ENCODE peak calls at places on chromosomes 1 and 21, in eight cellular contexts. W is lower leg skin, X is IMR-90, C is suprapubic skin, S is Peyer's patch, U is breast epithelium, Q is uterus, Y is heart left ventricle. H is an unnamed sample.

GRCh38 chr1:84164156-84164555 is 20.1 kb downstream of the PRKACB start:
- DNase-seq in W (no peak), C (no peak), Q (no peak), X (no peak), S (no peak), U (no peak), Y (no peak), H (no peak)

GRCh38 chr1:3903141-3904005 is 3.3 kb upstream of the C1orf174 start:
- DNase-seq in X (no peak), S (peak; percentile 73), W (no peak), Y (no peak), Q (no peak), C (peak; percentile 58), U (no peak), H (no peak)

GRCh38 chr1:229376521-229376920 is 33.7 kb upstream of the CCSAP start:
- DNase-seq in U (no peak), Q (no peak), W (peak; percentile 49), S (no peak), C (no peak), X (no peak), Y (no peak), H (no peak)

GRCh38 chr1:234975941-234976871 is 152.4 kb downstream of the TOMM20 start:
- DNase-seq in C (peak; percentile 77), Q (no peak), S (no peak), Y (no peak), W (peak; percentile 88), U (no peak), X (no peak), H (no peak)

GRCh38 chr1:4664095-4664494 is 9.7 kb downstream of the AJAP1 start:
- DNase-seq in S (no peak), W (no peak), U (no peak), Q (no peak), X (no peak), C (no peak), Y (no peak), H (no peak)

GRCh38 chr21:31253684-31254083 is 90.4 kb downstream of the TIAM1 start:
- DNase-seq in C (no peak), X (no peak), Y (no peak), S (no peak), Q (no peak), U (no peak), W (no peak), H (no peak)

GRCh38 chr1:12052008-12052573 is 11.0 kb upstream of the TNFRSF8 start:
- DNase-seq in Q (peak; percentile 84), X (peak; percentile 83), C (no peak), Y (peak; percentile 66), W (no peak), U (no peak), S (no peak), H (no peak)

GRCh38 chr1:2194319-2194897 is at the start of gene FAAP20:
- DNase-seq in Y (peak; percentile 79), U (no peak), Q (no peak), C (no peak), W (peak; percentile 93), S (peak; percentile 94), X (peak; percentile 54), H (no peak)

GRCh38 chr21:45088729-45089128 is 14.3 kb downstream of the ADARB1 start:
- DNase-seq in X (no peak), S (no peak), C (no peak), W (no peak), U (no peak), Y (no peak), Q (no peak), H (no peak)

GRCh38 chr1:29639741-29640427 is 403.6 kb downstream of the PTPRU start:
- DNase-seq in C (peak; percentile 75), X (peak; percentile 67), S (no peak), Q (no peak), U (no peak), Y (no peak), W (peak; percentile 65), H (peak; percentile 62)

GRCh38 chr1:222654849-222655248 is 37.0 kb downstream of the MIA3 start:
- DNase-seq in W (no peak), C (no peak), Q (no peak), Y (peak; percentile 37), X (no peak), S (no peak), U (no peak), H (no peak)

GRCh38 chr21:36792505-36792967 is 93.6 kb downstream of the SIM2 start:
- DNase-seq in S (no peak), X (peak; percentile 54), W (peak; percentile 77), U (peak; percentile 50), C (no peak), Y (no peak), Q (no peak), H (peak; percentile 60)

GRCh38 chr1:89998306-89998705 is 3.4 kb downstream of the ZNF326 start:
- DNase-seq in U (no peak), C (no peak), S (no peak), W (no peak), Q (no peak), Y (no peak), X (peak; percentile 34), H (no peak)

DNA sequence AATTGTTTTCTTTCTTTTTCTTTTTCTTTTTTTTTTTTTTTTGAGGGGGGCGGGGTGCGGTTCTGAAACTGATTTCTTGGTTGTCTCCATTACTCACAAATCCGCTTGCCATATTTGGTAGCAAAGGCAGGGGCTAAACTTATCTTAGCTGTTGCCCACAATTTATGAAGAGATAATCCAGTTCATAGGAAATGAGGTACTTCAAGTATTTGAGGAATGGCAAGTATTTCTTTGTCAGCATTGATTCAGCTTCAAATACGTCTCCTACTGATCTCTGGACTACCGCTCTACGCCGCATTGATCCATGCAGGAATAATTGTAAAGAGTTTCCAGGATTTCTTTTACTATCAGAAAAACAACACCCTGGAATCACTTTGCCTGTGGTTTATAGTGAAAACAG is 289.2 kb upstream of the DPYD start:
- DNase-seq in S (no peak), U (no peak), Q (no peak), X (peak; percentile 96), W (no peak), C (no peak), Y (no peak), H (no peak)
- TF ChIP-seq POLR2A in S (no peak), U (no peak), Q (no peak), X (peak; percentile 23), W (no peak), C (no peak), Y (no peak), H (no peak)

GRCh38 chr1:208164609-208165008 is 79.6 kb downstream of the PLXNA2 start:
- DNase-seq in Q (no peak), C (no peak), X (no peak), W (no peak), S (no peak), U (no peak), Y (no peak), H (no peak)

GRCh38 chr1:208161656-208162375 is 82.4 kb downstream of the PLXNA2 start:
- DNase-seq in X (peak; percentile 39), W (no peak), U (no peak), S (no peak), Q (peak; percentile 64), C (no peak), Y (no peak), H (no peak)

GRCh38 chr1:208161005-208161404 is 83.2 kb downstream of the PLXNA2 start:
- DNase-seq in S (no peak), C (no peak), W (no peak), Q (no peak), U (no peak), Y (no peak), X (no peak), H (no peak)

GRCh38 chr1:208163542-208163941 is 80.6 kb downstream of the PLXNA2 start:
- DNase-seq in Q (no peak), C (no peak), S (no peak), X (no peak), W (no peak), U (no peak), Y (no peak), H (no peak)

DNA sequence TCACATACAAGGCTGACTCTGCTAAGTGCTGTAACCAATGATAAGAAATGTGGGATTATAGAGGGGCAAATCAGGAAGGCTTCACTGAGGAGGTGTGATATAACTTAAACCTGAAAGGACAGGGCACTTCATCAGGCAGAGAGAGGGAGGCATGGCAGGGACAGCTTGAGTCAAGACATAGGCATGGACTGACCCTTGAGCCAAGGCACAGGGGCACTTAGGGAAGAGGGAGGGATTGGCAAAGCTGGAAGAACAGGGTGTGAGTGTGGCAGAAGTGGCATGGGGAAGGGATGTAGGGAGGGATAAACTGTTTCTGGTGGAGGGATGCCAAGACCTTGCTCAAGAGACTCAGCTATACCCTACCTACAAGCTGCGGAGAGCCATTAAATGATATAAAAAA is 81.3 kb downstream of the PLXNA2 start:
- DNase-seq in U (no peak), C (no peak), Y (no peak), W (no peak), S (peak; percentile 67), Q (no peak), X (no peak), H (no peak)
- TF ChIP-seq POLR2A in U (no peak), C (no peak), Y (no peak), W (no peak), S (no peak), Q (no peak), X (no peak), H (no peak)

DNA sequence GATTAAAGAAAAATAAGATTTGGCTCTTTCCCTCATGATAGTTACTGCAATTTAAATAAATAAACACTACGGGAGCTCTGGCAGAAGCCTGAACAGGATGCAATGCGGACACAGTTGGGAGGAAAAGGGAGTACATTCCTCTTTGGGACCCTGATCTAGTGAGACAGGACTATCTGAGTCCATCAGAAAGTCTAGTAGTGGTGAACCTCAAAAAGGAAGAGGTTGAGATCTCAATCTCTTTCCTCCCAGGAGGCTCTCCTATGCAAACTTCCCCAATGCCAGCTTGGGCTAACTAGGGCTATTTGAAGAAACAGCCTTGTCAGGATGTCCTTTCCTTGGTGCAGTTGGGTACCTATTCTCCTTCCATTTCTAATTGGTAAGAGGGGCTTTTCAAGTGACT is 4.9 kb upstream of the ABCD3 start:
- DNase-seq in C (no peak), U (no peak), S (no peak), Y (no peak), W (no peak), Q (no peak), X (no peak), H (no peak)
- TF ChIP-seq POLR2A in C (no peak), U (no peak), S (no peak), Y (no peak), W (no peak), Q (no peak), X (no peak), H (no peak)

GRCh38 chr1:209785592-209785991 is 1.2 kb upstream of the C1orf74 start:
- DNase-seq in U (no peak), Q (no peak), S (no peak), X (no peak), Y (no peak), C (no peak), W (no peak), H (no peak)

GRCh38 chr1:209789245-209789644 is 4.9 kb upstream of the C1orf74 start:
- DNase-seq in S (no peak), W (no peak), Q (no peak), C (no peak), Y (no peak), X (no peak), U (no peak), H (no peak)

GRCh38 chr1:209787551-209787950 is 3.2 kb upstream of the C1orf74 start:
- DNase-seq in Q (no peak), U (peak; percentile 85), Y (no peak), C (no peak), S (no peak), X (peak; percentile 41), W (no peak), H (no peak)

GRCh38 chr1:209780276-209780675 is 4.1 kb downstream of the C1orf74 start:
- DNase-seq in Q (no peak), C (no peak), X (no peak), W (no peak), U (no peak), Y (no peak), S (no peak), H (no peak)

GRCh38 chr1:209784276-209785169 is at the start of gene C1orf74:
- DNase-seq in S (peak; percentile 99), W (peak; percentile 100), U (peak; percentile 97), X (peak; percentile 97), Y (peak; percentile 99), C (peak; percentile 99), Q (peak; percentile 99), H (peak; percentile 98)
- TF ChIP-seq POLR2A in S (peak; percentile 56), W (no peak), U (peak; percentile 65), X (peak; percentile 82), Y (peak; percentile 83), C (peak; percentile 23), Q (peak; percentile 61), H (peak; percentile 56)